ENCODE peak calls at places on chromosomes 4 and X, in five cellular contexts. Z, U, T, A and H are unnamed samples.

GRCh38 chr4:19051751-19052296 is 1030.3 kb upstream of the LCORL start:
- DNase-seq in U (no peak), T (no peak), A (no peak), Z (no peak), H (no peak)

GRCh38 chr4:182142146-182143085 is 100.8 kb upstream of the TENM3 start:
- DNase-seq in A (no peak), Z (no peak), U (no peak), T (peak; percentile 5), H (no peak)

GRCh38 chrX:46034868-46035267 is 510.4 kb downstream of the ZNF674 start:
- DNase-seq in U (no peak), T (no peak), Z (no peak), A (no peak), H (no peak)

GRCh38 chr4:188329526-188329925 is 190.3 kb downstream of the TRIML1 start:
- DNase-seq in A (no peak), T (no peak), Z (no peak), U (no peak), H (no peak)

GRCh38 chrX:120120223-120120622 is 4.5 kb upstream of the RHOXF1 start:
- DNase-seq in Z (no peak), A (no peak), T (no peak), U (peak; percentile 51), H (no peak)

GRCh38 chrX:989959-990510 is 222.4 kb downstream of the CRLF2 start:
- DNase-seq in U (peak; percentile 88), T (peak; percentile 25), Z (peak; percentile 93), A (peak; percentile 91), H (no peak)

GRCh38 chrX:40166582-40166981 is 68.8 kb upstream of the BCOR start:
- DNase-seq in U (no peak), Z (no peak), A (peak; percentile 42), T (no peak), H (no peak)

GRCh38 chrX:134883134-134883700 is 107.6 kb upstream of the SMIM10 start:
- DNase-seq in A (no peak), U (no peak), Z (no peak), T (no peak), H (no peak)

GRCh38 chr4:117773067-117773946 is 261.0 kb upstream of the NDST3 start:
- DNase-seq in U (no peak), T (no peak), Z (no peak), A (no peak), H (no peak)

GRCh38 chr4:41454393-41454792 is 83.6 kb upstream of the LIMCH1 start:
- DNase-seq in Z (no peak), A (no peak), T (no peak), U (no peak), H (no peak)

GRCh38 chrX:20513185-20513584 is 246.5 kb upstream of the RPS6KA3 start:
- DNase-seq in T (no peak), U (no peak), Z (no peak), A (no peak), H (no peak)

GRCh38 chr4:75908555-75908954 is 6.3 kb upstream of the PPEF2 start:
- DNase-seq in Z (no peak), A (no peak), T (no peak), U (no peak), H (no peak)

GRCh38 chr4:144787365-144788263 is 141.7 kb downstream of the HHIP start:
- DNase-seq in A (no peak), U (no peak), Z (no peak), T (no peak), H (no peak)

GRCh38 chr4:26884486-26884988 is 23.9 kb downstream of the STIM2 start:
- DNase-seq in Z (peak; percentile 65), U (no peak), T (no peak), A (no peak), H (no peak)

GRCh38 chrX:2640436-2641150 is 50.5 kb upstream of the CD99 start:
- DNase-seq in T (no peak), A (no peak), U (no peak), Z (no peak), H (no peak)

GRCh38 chr4:87132035-87132434 is 88.4 kb downstream of the KLHL8 start:
- DNase-seq in U (no peak), T (no peak), Z (no peak), A (no peak), H (no peak)

GRCh38 chrX:152842772-152843338 is 12.0 kb downstream of the NSDHL start:
- DNase-seq in T (no peak), Z (no peak), A (no peak), U (no peak), H (no peak)

GRCh38 chr4:154743683-154744340 is at the start of gene LRAT:
- DNase-seq in T (peak; percentile 82), Z (peak; percentile 4), U (peak; percentile 67), A (peak; percentile 83), H (no peak)

GRCh38 chr4:95377511-95377910 is 171.3 kb downstream of the UNC5C start:
- DNase-seq in U (no peak), T (no peak), A (no peak), Z (no peak), H (no peak)

GRCh38 chr4:149884046-149884445 is 68.4 kb upstream of the IQCM start:
- DNase-seq in U (no peak), T (no peak), Z (no peak), A (no peak), H (no peak)

GRCh38 chr4:111601671-111602070 is 543.6 kb upstream of the FAM241A start:
- DNase-seq in Z (no peak), T (no peak), A (no peak), U (no peak), H (no peak)

GRCh38 chrX:119095936-119096335 is 23.1 kb downstream of the CT47C1 start:
- DNase-seq in U (no peak), T (no peak), Z (no peak), A (no peak), H (no peak)

GRCh38 chr4:108051343-108051742 is 61.7 kb downstream of the HADH start:
- DNase-seq in T (no peak), Z (peak; percentile 46), A (no peak), U (no peak), H (no peak)

GRCh38 chr4:76251448-76252270 is at the start of gene FAM47E:
- DNase-seq in A (peak; percentile 86), Z (peak; percentile 34), T (peak; percentile 95), U (peak; percentile 85), H (peak; percentile 19)

DNA sequence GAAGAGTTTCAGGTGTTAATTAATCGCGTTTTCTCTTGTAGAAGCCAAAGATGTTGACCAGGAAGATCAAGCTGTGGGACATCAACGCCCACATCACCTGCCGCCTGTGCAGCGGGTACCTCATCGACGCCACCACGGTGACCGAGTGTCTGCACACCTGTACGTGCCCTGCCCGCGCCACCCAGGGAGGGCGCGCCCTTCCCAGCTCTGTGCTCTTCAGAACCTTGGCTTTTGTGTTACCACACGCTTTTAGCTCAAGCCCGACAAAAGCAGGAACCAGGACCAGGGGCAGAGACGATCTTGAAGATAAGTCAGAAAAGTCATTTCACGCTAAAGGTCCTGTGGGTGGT is 28.0 kb downstream of the PCGF3 start:
- DNase-seq in Z (no peak), T (no peak), A (no peak), U (no peak), H (no peak)
- H3K9me3 ChIP-seq in Z (no peaks in the 10 kb centered on the region), T (no peaks in the 10 kb centered on the region), A (no peaks in the 10 kb centered on the region), U (no peaks in the 10 kb centered on the region), H (no peaks in the 10 kb centered on the region)

DNA sequence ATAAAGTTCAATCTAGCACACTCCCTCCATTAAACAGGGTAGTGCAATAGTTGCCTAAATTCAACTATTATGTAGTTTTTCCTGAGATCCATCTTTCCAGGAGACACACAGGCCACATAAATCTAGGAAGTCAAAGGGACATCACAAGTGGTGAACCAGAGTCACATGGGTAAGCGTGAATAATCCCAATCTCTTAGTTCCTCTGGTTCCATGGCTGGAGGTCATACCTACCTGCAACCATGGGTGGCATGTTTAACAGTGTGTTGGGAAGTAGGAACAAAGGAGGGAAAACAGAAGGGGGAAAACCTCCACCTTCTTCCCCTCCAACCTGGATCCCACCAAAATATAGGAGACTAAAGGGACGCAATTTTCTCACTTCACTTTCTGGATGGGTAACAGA is 2651.6 kb downstream of the ARAP2 start:
- DNase-seq in Z (no peak), U (no peak), T (no peak), A (no peak), H (no peak)
- H3K9me3 ChIP-seq in Z (no peaks in the 10 kb centered on the region), U (peaks cover 67% of the 10 kb centered on the region), T (no peaks in the 10 kb centered on the region), A (no peaks in the 10 kb centered on the region), H (no peaks in the 10 kb centered on the region)

GRCh38 chr4:8904666-8905065 is 33.0 kb upstream of the HMX1 start:
- DNase-seq in Z (no peak), U (no peak), A (no peak), T (no peak), H (no peak)

GRCh38 chr4:8906991-8907595 is 35.5 kb upstream of the HMX1 start:
- DNase-seq in U (no peak), A (peak; percentile 7), Z (no peak), T (no peak), H (no peak)

GRCh38 chr4:8906668-8906970 is 35.0 kb upstream of the HMX1 start:
- DNase-seq in A (no peak), U (peak; percentile 7), Z (no peak), T (no peak), H (no peak)

GRCh38 chr4:8905236-8905772 is 33.7 kb upstream of the HMX1 start:
- DNase-seq in Z (no peak), U (no peak), T (no peak), A (no peak), H (no peak)

GRCh38 chr4:8905773-8906667 is 34.4 kb upstream of the HMX1 start:
- DNase-seq in T (no peak), A (peak; percentile 38), U (peak; percentile 12), Z (no peak), H (no peak)
- H3K9me3 ChIP-seq in T (no peaks in the 10 kb centered on the region), A (no peaks in the 10 kb centered on the region), U (peaks cover 22% of the 10 kb centered on the region), Z (no peaks in the 10 kb centered on the region), H (no peaks in the 10 kb centered on the region)

GRCh38 chrX:85815203-85815751 is 232.1 kb downstream of the CHM start:
- DNase-seq in A (no peak), T (no peak), U (no peak), Z (no peak), H (no peak)
- H3K9me3 ChIP-seq in A (no peaks in the 10 kb centered on the region), T (no peaks in the 10 kb centered on the region), U (peaks cover 23% of the 10 kb centered on the region), Z (no peaks in the 10 kb centered on the region), H (no peaks in the 10 kb centered on the region)

DNA sequence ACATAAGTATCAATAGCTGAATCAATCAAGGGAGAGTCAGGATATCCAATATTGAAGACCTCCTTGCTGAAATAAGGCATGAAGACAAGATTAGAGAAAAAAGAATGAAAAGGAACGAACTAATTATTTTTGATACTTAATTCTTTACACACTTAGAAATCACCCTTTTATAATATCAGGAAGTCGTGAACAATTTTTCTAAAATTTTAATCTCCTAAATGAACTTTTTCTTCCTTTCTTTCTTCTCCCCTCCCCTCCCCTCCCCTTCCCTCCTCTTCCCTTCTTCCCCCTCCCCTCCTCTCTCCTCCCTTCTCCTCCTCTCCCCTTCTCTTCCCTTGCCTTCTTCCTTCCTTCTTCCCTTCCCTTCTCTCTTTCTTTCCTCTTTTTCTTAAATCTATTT is 872.1 kb upstream of the PCDH10 start:
- DNase-seq in T (no peak), U (no peak), Z (no peak), A (no peak), H (no peak)
- H3K9me3 ChIP-seq in T (no peaks in the 10 kb centered on the region), U (no peaks in the 10 kb centered on the region), Z (peaks cover 3% of the 10 kb centered on the region), A (no peaks in the 10 kb centered on the region), H (no peaks in the 10 kb centered on the region)

GRCh38 chr4:58063761-58064160 is 953.6 kb upstream of the IGFBP7 start:
- DNase-seq in Z (no peak), T (no peak), U (no peak), A (no peak), H (no peak)
- H3K9me3 ChIP-seq in Z (no peaks in the 10 kb centered on the region), T (no peaks in the 10 kb centered on the region), U (no peaks in the 10 kb centered on the region), A (no peaks in the 10 kb centered on the region), H (no peaks in the 10 kb centered on the region)

GRCh38 chrX:42975906-42976305 is 197.9 kb upstream of the PPP1R2C start:
- DNase-seq in Z (no peak), U (no peak), A (no peak), T (no peak), H (no peak)
- H3K9me3 ChIP-seq in Z (no peaks in the 10 kb centered on the region), U (no peaks in the 10 kb centered on the region), A (no peaks in the 10 kb centered on the region), T (no peaks in the 10 kb centered on the region), H (no peaks in the 10 kb centered on the region)